ENCODE peak calls at places on chromosomes 12 and 14, in five cellular contexts. Y is substantia nigra; Z is activated CD4-positive, alpha-beta T cell treated with anti-CD3 and anti-CD28 coated beads for 24 hours; T is mesothelial cell of epicardium; W is Karpas-422. M is an unnamed sample.

GRCh38 chr12:15823360-15824128 is 34.4 kb upstream of the EPS8 start:
- DNase-seq in Y (no peak), Z (no peak), T (no peak), W (no peak), M (peak)

GRCh38 chr12:59904874-59905521 is 309.2 kb downstream of the SLC16A7 start:
- DNase-seq in Y (no peak), Z (no peak), T (no peak), W (no peak), M (no peak)

GRCh38 chr12:95473440-95473946 is 459 bp upstream of the METAP2 start:
- DNase-seq in Y (peak), Z (no peak), T (peak), W (peak), M (peak)

GRCh38 chr12:28415755-28416154 is 225.5 kb downstream of the CCDC91 start:
- DNase-seq in Y (no peak), Z (no peak), T (no peak), W (no peak), M (no peak)

GRCh38 chr14:103728721-103729120 is 13.1 kb downstream of the ZFYVE21 start:
- DNase-seq in Y (no peak), Z (no peak), T (no peak), W (no peak), M (no peak)

GRCh38 chr12:92987362-92987761 is 58.3 kb upstream of the EEA1 start:
- DNase-seq in Y (peak), Z (no peak), T (no peak), W (peak), M (peak)

GRCh38 chr14:54182419-54183040 is 214.3 kb upstream of the CDKN3 start:
- DNase-seq in Y (no peak), Z (no peak), T (no peak), W (no peak), M (no peak)

GRCh38 chr12:114945351-114945750 is 261.4 kb upstream of the TBX3 start:
- DNase-seq in Y (no peak), Z (no peak), T (no peak), W (no peak), M (no peak)

GRCh38 chr14:104230946-104231345 is 92.6 kb downstream of the KIF26A start:
- DNase-seq in Y (no peak), Z (no peak), T (no peak), W (no peak), M (no peak)

GRCh38 chr12:113049976-113050742 is 6.4 kb upstream of the DTX1 start:
- DNase-seq in Y (no peak), Z (no peak), T (no peak), W (peak), M (peak)

M was measured in HuH-7.